ENCODE peak calls at places on chromosomes 13 and 19, in ten cellular contexts. One of them, this sample, is unnamed.

GRCh38 chr13:21541980-21542379 is 62.0 kb downstream of the MICU2 start:
- DNase-seq in activated gamma-delta T cell treated with Interleukin-2 at 50 U/mL for 16 hours: no peak
- DNase-seq in upper lobe of left lung: no peak
- DNase-seq in stimulated activated CD8-positive, alpha-beta memory T cell treated with anti-CD3 and anti-CD28 coated beads, Interleukin-12 subunit alpha, Interleukin-12 subunit beta, amount 100 ng/mL, for 4 hours: no peak
- DNase-seq in activated T-helper 1 cell treated with anti-CD3 and anti-CD28 coated beads, Interleukin-2, amount 50 U/mL, for 16 hours: no peak
- DNase-seq in effector memory CD4-positive, alpha-beta T cell: no peak
- DNase-seq in activated naive CD8-positive, alpha-beta T cell treated with anti-CD3 and anti-CD28 coated beads, Interleukin-2, amount 10 ng/mL, durations not matched to agents 7 days and 5 days: no peak
- DNase-seq in activated T-cell treated with anti-CD3 and anti-CD28 coated beads, Interleukin-2, amount 50 U/mL, for 48 hours: no peak
- DNase-seq in fibroblast of mammary gland: no peak
- DNase-seq in stimulated activated CD4-positive, alpha-beta T cell treated with anti-CD3 and anti-CD28 coated beads, Interleukin-1b, Interleukin-23, amount 100 ng/mL, for 4 hours: no peak
- DNase-seq in this sample: no peak

GRCh38 chr13:52353116-52353718 is 52.8 kb downstream of the THSD1 start:
- DNase-seq in activated gamma-delta T cell treated with Interleukin-2 at 50 U/mL for 16 hours: no peak
- DNase-seq in upper lobe of left lung: no peak
- DNase-seq in stimulated activated CD8-positive, alpha-beta memory T cell treated with anti-CD3 and anti-CD28 coated beads, Interleukin-12 subunit alpha, Interleukin-12 subunit beta, amount 100 ng/mL, for 4 hours: no peak
- DNase-seq in activated T-helper 1 cell treated with anti-CD3 and anti-CD28 coated beads, Interleukin-2, amount 50 U/mL, for 16 hours: no peak
- DNase-seq in effector memory CD4-positive, alpha-beta T cell: no peak
- DNase-seq in activated naive CD8-positive, alpha-beta T cell treated with anti-CD3 and anti-CD28 coated beads, Interleukin-2, amount 10 ng/mL, durations not matched to agents 7 days and 5 days: no peak
- DNase-seq in activated T-cell treated with anti-CD3 and anti-CD28 coated beads, Interleukin-2, amount 50 U/mL, for 48 hours: no peak
- DNase-seq in fibroblast of mammary gland: peak
- DNase-seq in stimulated activated CD4-positive, alpha-beta T cell treated with anti-CD3 and anti-CD28 coated beads, Interleukin-1b, Interleukin-23, amount 100 ng/mL, for 4 hours: no peak
- DNase-seq in this sample: no peak

GRCh38 chr13:92802776-92803175 is 423.8 kb upstream of the GPC6 start:
- DNase-seq in activated gamma-delta T cell treated with Interleukin-2 at 50 U/mL for 16 hours: no peak
- DNase-seq in upper lobe of left lung: no peak
- DNase-seq in stimulated activated CD8-positive, alpha-beta memory T cell treated with anti-CD3 and anti-CD28 coated beads, Interleukin-12 subunit alpha, Interleukin-12 subunit beta, amount 100 ng/mL, for 4 hours: no peak
- DNase-seq in activated T-helper 1 cell treated with anti-CD3 and anti-CD28 coated beads, Interleukin-2, amount 50 U/mL, for 16 hours: no peak
- DNase-seq in effector memory CD4-positive, alpha-beta T cell: no peak
- DNase-seq in activated naive CD8-positive, alpha-beta T cell treated with anti-CD3 and anti-CD28 coated beads, Interleukin-2, amount 10 ng/mL, durations not matched to agents 7 days and 5 days: no peak
- DNase-seq in activated T-cell treated with anti-CD3 and anti-CD28 coated beads, Interleukin-2, amount 50 U/mL, for 48 hours: no peak
- DNase-seq in fibroblast of mammary gland: no peak
- DNase-seq in stimulated activated CD4-positive, alpha-beta T cell treated with anti-CD3 and anti-CD28 coated beads, Interleukin-1b, Interleukin-23, amount 100 ng/mL, for 4 hours: no peak
- DNase-seq in this sample: no peak

GRCh38 chr13:51590966-51591627 is 6.8 kb downstream of the WDFY2 start:
- DNase-seq in activated gamma-delta T cell treated with Interleukin-2 at 50 U/mL for 16 hours: no peak
- DNase-seq in upper lobe of left lung: no peak
- DNase-seq in stimulated activated CD8-positive, alpha-beta memory T cell treated with anti-CD3 and anti-CD28 coated beads, Interleukin-12 subunit alpha, Interleukin-12 subunit beta, amount 100 ng/mL, for 4 hours: no peak
- DNase-seq in activated T-helper 1 cell treated with anti-CD3 and anti-CD28 coated beads, Interleukin-2, amount 50 U/mL, for 16 hours: no peak
- DNase-seq in effector memory CD4-positive, alpha-beta T cell: no peak
- DNase-seq in activated naive CD8-positive, alpha-beta T cell treated with anti-CD3 and anti-CD28 coated beads, Interleukin-2, amount 10 ng/mL, durations not matched to agents 7 days and 5 days: no peak
- DNase-seq in activated T-cell treated with anti-CD3 and anti-CD28 coated beads, Interleukin-2, amount 50 U/mL, for 48 hours: no peak
- DNase-seq in fibroblast of mammary gland: peak
- DNase-seq in stimulated activated CD4-positive, alpha-beta T cell treated with anti-CD3 and anti-CD28 coated beads, Interleukin-1b, Interleukin-23, amount 100 ng/mL, for 4 hours: no peak
- DNase-seq in this sample: peak

GRCh38 chr13:34507630-34508029 is 434.4 kb upstream of the NBEA start:
- DNase-seq in activated gamma-delta T cell treated with Interleukin-2 at 50 U/mL for 16 hours: no peak
- DNase-seq in upper lobe of left lung: no peak
- DNase-seq in stimulated activated CD8-positive, alpha-beta memory T cell treated with anti-CD3 and anti-CD28 coated beads, Interleukin-12 subunit alpha, Interleukin-12 subunit beta, amount 100 ng/mL, for 4 hours: no peak
- DNase-seq in activated T-helper 1 cell treated with anti-CD3 and anti-CD28 coated beads, Interleukin-2, amount 50 U/mL, for 16 hours: no peak
- DNase-seq in effector memory CD4-positive, alpha-beta T cell: no peak
- DNase-seq in activated naive CD8-positive, alpha-beta T cell treated with anti-CD3 and anti-CD28 coated beads, Interleukin-2, amount 10 ng/mL, durations not matched to agents 7 days and 5 days: no peak
- DNase-seq in activated T-cell treated with anti-CD3 and anti-CD28 coated beads, Interleukin-2, amount 50 U/mL, for 48 hours: no peak
- DNase-seq in fibroblast of mammary gland: no peak
- DNase-seq in stimulated activated CD4-positive, alpha-beta T cell treated with anti-CD3 and anti-CD28 coated beads, Interleukin-1b, Interleukin-23, amount 100 ng/mL, for 4 hours: no peak
- DNase-seq in this sample: no peak

GRCh38 chr13:110155072-110155471 is 151.9 kb downstream of the COL4A1 start:
- DNase-seq in activated gamma-delta T cell treated with Interleukin-2 at 50 U/mL for 16 hours: no peak
- DNase-seq in upper lobe of left lung: peak
- DNase-seq in stimulated activated CD8-positive, alpha-beta memory T cell treated with anti-CD3 and anti-CD28 coated beads, Interleukin-12 subunit alpha, Interleukin-12 subunit beta, amount 100 ng/mL, for 4 hours: no peak
- DNase-seq in activated T-helper 1 cell treated with anti-CD3 and anti-CD28 coated beads, Interleukin-2, amount 50 U/mL, for 16 hours: no peak
- DNase-seq in effector memory CD4-positive, alpha-beta T cell: no peak
- DNase-seq in activated naive CD8-positive, alpha-beta T cell treated with anti-CD3 and anti-CD28 coated beads, Interleukin-2, amount 10 ng/mL, durations not matched to agents 7 days and 5 days: no peak
- DNase-seq in activated T-cell treated with anti-CD3 and anti-CD28 coated beads, Interleukin-2, amount 50 U/mL, for 48 hours: no peak
- DNase-seq in fibroblast of mammary gland: no peak
- DNase-seq in stimulated activated CD4-positive, alpha-beta T cell treated with anti-CD3 and anti-CD28 coated beads, Interleukin-1b, Interleukin-23, amount 100 ng/mL, for 4 hours: no peak
- DNase-seq in this sample: no peak

GRCh38 chr19:2337329-2337707 is 8.8 kb downstream of the SPPL2B start:
- DNase-seq in activated gamma-delta T cell treated with Interleukin-2 at 50 U/mL for 16 hours: no peak
- DNase-seq in upper lobe of left lung: peak
- DNase-seq in stimulated activated CD8-positive, alpha-beta memory T cell treated with anti-CD3 and anti-CD28 coated beads, Interleukin-12 subunit alpha, Interleukin-12 subunit beta, amount 100 ng/mL, for 4 hours: no peak
- DNase-seq in activated T-helper 1 cell treated with anti-CD3 and anti-CD28 coated beads, Interleukin-2, amount 50 U/mL, for 16 hours: no peak
- DNase-seq in effector memory CD4-positive, alpha-beta T cell: no peak
- DNase-seq in activated naive CD8-positive, alpha-beta T cell treated with anti-CD3 and anti-CD28 coated beads, Interleukin-2, amount 10 ng/mL, durations not matched to agents 7 days and 5 days: no peak
- DNase-seq in activated T-cell treated with anti-CD3 and anti-CD28 coated beads, Interleukin-2, amount 50 U/mL, for 48 hours: no peak
- DNase-seq in fibroblast of mammary gland: peak
- DNase-seq in stimulated activated CD4-positive, alpha-beta T cell treated with anti-CD3 and anti-CD28 coated beads, Interleukin-1b, Interleukin-23, amount 100 ng/mL, for 4 hours: no peak
- DNase-seq in this sample: peak

GRCh38 chr19:50896591-50897190 is 14.5 kb downstream of the KLK4 start:
- DNase-seq in activated gamma-delta T cell treated with Interleukin-2 at 50 U/mL for 16 hours: no peak
- DNase-seq in upper lobe of left lung: no peak
- DNase-seq in stimulated activated CD8-positive, alpha-beta memory T cell treated with anti-CD3 and anti-CD28 coated beads, Interleukin-12 subunit alpha, Interleukin-12 subunit beta, amount 100 ng/mL, for 4 hours: no peak
- DNase-seq in activated T-helper 1 cell treated with anti-CD3 and anti-CD28 coated beads, Interleukin-2, amount 50 U/mL, for 16 hours: no peak
- DNase-seq in effector memory CD4-positive, alpha-beta T cell: no peak
- DNase-seq in activated naive CD8-positive, alpha-beta T cell treated with anti-CD3 and anti-CD28 coated beads, Interleukin-2, amount 10 ng/mL, durations not matched to agents 7 days and 5 days: no peak
- DNase-seq in activated T-cell treated with anti-CD3 and anti-CD28 coated beads, Interleukin-2, amount 50 U/mL, for 48 hours: no peak
- DNase-seq in fibroblast of mammary gland: peak
- DNase-seq in stimulated activated CD4-positive, alpha-beta T cell treated with anti-CD3 and anti-CD28 coated beads, Interleukin-1b, Interleukin-23, amount 100 ng/mL, for 4 hours: no peak
- DNase-seq in this sample: peak

GRCh38 chr19:30267332-30267731 is 104.9 kb upstream of the ZNF536 start:
- DNase-seq in activated gamma-delta T cell treated with Interleukin-2 at 50 U/mL for 16 hours: no peak
- DNase-seq in upper lobe of left lung: no peak
- DNase-seq in stimulated activated CD8-positive, alpha-beta memory T cell treated with anti-CD3 and anti-CD28 coated beads, Interleukin-12 subunit alpha, Interleukin-12 subunit beta, amount 100 ng/mL, for 4 hours: no peak
- DNase-seq in activated T-helper 1 cell treated with anti-CD3 and anti-CD28 coated beads, Interleukin-2, amount 50 U/mL, for 16 hours: no peak
- DNase-seq in effector memory CD4-positive, alpha-beta T cell: no peak
- DNase-seq in activated naive CD8-positive, alpha-beta T cell treated with anti-CD3 and anti-CD28 coated beads, Interleukin-2, amount 10 ng/mL, durations not matched to agents 7 days and 5 days: no peak
- DNase-seq in activated T-cell treated with anti-CD3 and anti-CD28 coated beads, Interleukin-2, amount 50 U/mL, for 48 hours: no peak
- DNase-seq in fibroblast of mammary gland: no peak
- DNase-seq in stimulated activated CD4-positive, alpha-beta T cell treated with anti-CD3 and anti-CD28 coated beads, Interleukin-1b, Interleukin-23, amount 100 ng/mL, for 4 hours: no peak
- DNase-seq in this sample: no peak

GRCh38 chr19:37877147-37877546 is 29.2 kb downstream of the WDR87 start:
- DNase-seq in activated gamma-delta T cell treated with Interleukin-2 at 50 U/mL for 16 hours: no peak
- DNase-seq in upper lobe of left lung: no peak
- DNase-seq in stimulated activated CD8-positive, alpha-beta memory T cell treated with anti-CD3 and anti-CD28 coated beads, Interleukin-12 subunit alpha, Interleukin-12 subunit beta, amount 100 ng/mL, for 4 hours: no peak
- DNase-seq in activated T-helper 1 cell treated with anti-CD3 and anti-CD28 coated beads, Interleukin-2, amount 50 U/mL, for 16 hours: no peak
- DNase-seq in effector memory CD4-positive, alpha-beta T cell: no peak
- DNase-seq in activated naive CD8-positive, alpha-beta T cell treated with anti-CD3 and anti-CD28 coated beads, Interleukin-2, amount 10 ng/mL, durations not matched to agents 7 days and 5 days: no peak
- DNase-seq in activated T-cell treated with anti-CD3 and anti-CD28 coated beads, Interleukin-2, amount 50 U/mL, for 48 hours: no peak
- DNase-seq in fibroblast of mammary gland: no peak
- DNase-seq in stimulated activated CD4-positive, alpha-beta T cell treated with anti-CD3 and anti-CD28 coated beads, Interleukin-1b, Interleukin-23, amount 100 ng/mL, for 4 hours: no peak
- DNase-seq in this sample: no peak

GRCh38 chr19:48186541-48186991 is 16.1 kb downstream of the ZSWIM9 start:
- DNase-seq in activated gamma-delta T cell treated with Interleukin-2 at 50 U/mL for 16 hours: no peak
- DNase-seq in upper lobe of left lung: no peak
- DNase-seq in stimulated activated CD8-positive, alpha-beta memory T cell treated with anti-CD3 and anti-CD28 coated beads, Interleukin-12 subunit alpha, Interleukin-12 subunit beta, amount 100 ng/mL, for 4 hours: no peak
- DNase-seq in activated T-helper 1 cell treated with anti-CD3 and anti-CD28 coated beads, Interleukin-2, amount 50 U/mL, for 16 hours: no peak
- DNase-seq in effector memory CD4-positive, alpha-beta T cell: no peak
- DNase-seq in activated naive CD8-positive, alpha-beta T cell treated with anti-CD3 and anti-CD28 coated beads, Interleukin-2, amount 10 ng/mL, durations not matched to agents 7 days and 5 days: no peak
- DNase-seq in activated T-cell treated with anti-CD3 and anti-CD28 coated beads, Interleukin-2, amount 50 U/mL, for 48 hours: no peak
- DNase-seq in fibroblast of mammary gland: no peak
- DNase-seq in stimulated activated CD4-positive, alpha-beta T cell treated with anti-CD3 and anti-CD28 coated beads, Interleukin-1b, Interleukin-23, amount 100 ng/mL, for 4 hours: no peak
- DNase-seq in this sample: no peak

GRCh38 chr19:1171755-1172352 is 2.2 kb downstream of the SBNO2 start:
- DNase-seq in activated gamma-delta T cell treated with Interleukin-2 at 50 U/mL for 16 hours: no peak
- DNase-seq in upper lobe of left lung: peak
- DNase-seq in stimulated activated CD8-positive, alpha-beta memory T cell treated with anti-CD3 and anti-CD28 coated beads, Interleukin-12 subunit alpha, Interleukin-12 subunit beta, amount 100 ng/mL, for 4 hours: no peak
- DNase-seq in activated T-helper 1 cell treated with anti-CD3 and anti-CD28 coated beads, Interleukin-2, amount 50 U/mL, for 16 hours: no peak
- DNase-seq in effector memory CD4-positive, alpha-beta T cell: no peak
- DNase-seq in activated naive CD8-positive, alpha-beta T cell treated with anti-CD3 and anti-CD28 coated beads, Interleukin-2, amount 10 ng/mL, durations not matched to agents 7 days and 5 days: no peak
- DNase-seq in activated T-cell treated with anti-CD3 and anti-CD28 coated beads, Interleukin-2, amount 50 U/mL, for 48 hours: no peak
- DNase-seq in fibroblast of mammary gland: no peak
- DNase-seq in stimulated activated CD4-positive, alpha-beta T cell treated with anti-CD3 and anti-CD28 coated beads, Interleukin-1b, Interleukin-23, amount 100 ng/mL, for 4 hours: no peak
- DNase-seq in this sample: no peak

GRCh38 chr13:30045916-30046704 is 195.7 kb upstream of the UBL3 start:
- DNase-seq in activated gamma-delta T cell treated with Interleukin-2 at 50 U/mL for 16 hours: no peak
- DNase-seq in upper lobe of left lung: no peak
- DNase-seq in stimulated activated CD8-positive, alpha-beta memory T cell treated with anti-CD3 and anti-CD28 coated beads, Interleukin-12 subunit alpha, Interleukin-12 subunit beta, amount 100 ng/mL, for 4 hours: no peak
- DNase-seq in activated T-helper 1 cell treated with anti-CD3 and anti-CD28 coated beads, Interleukin-2, amount 50 U/mL, for 16 hours: no peak
- DNase-seq in effector memory CD4-positive, alpha-beta T cell: no peak
- DNase-seq in activated naive CD8-positive, alpha-beta T cell treated with anti-CD3 and anti-CD28 coated beads, Interleukin-2, amount 10 ng/mL, durations not matched to agents 7 days and 5 days: no peak
- DNase-seq in activated T-cell treated with anti-CD3 and anti-CD28 coated beads, Interleukin-2, amount 50 U/mL, for 48 hours: no peak
- DNase-seq in fibroblast of mammary gland: peak
- DNase-seq in stimulated activated CD4-positive, alpha-beta T cell treated with anti-CD3 and anti-CD28 coated beads, Interleukin-1b, Interleukin-23, amount 100 ng/mL, for 4 hours: no peak
- DNase-seq in this sample: no peak

GRCh38 chr19:4449826-4450075 is 7.8 kb downstream of the UBXN6 start:
- DNase-seq in activated gamma-delta T cell treated with Interleukin-2 at 50 U/mL for 16 hours: no peak
- DNase-seq in upper lobe of left lung: no peak
- DNase-seq in stimulated activated CD8-positive, alpha-beta memory T cell treated with anti-CD3 and anti-CD28 coated beads, Interleukin-12 subunit alpha, Interleukin-12 subunit beta, amount 100 ng/mL, for 4 hours: no peak
- DNase-seq in activated T-helper 1 cell treated with anti-CD3 and anti-CD28 coated beads, Interleukin-2, amount 50 U/mL, for 16 hours: no peak
- DNase-seq in effector memory CD4-positive, alpha-beta T cell: no peak
- DNase-seq in activated naive CD8-positive, alpha-beta T cell treated with anti-CD3 and anti-CD28 coated beads, Interleukin-2, amount 10 ng/mL, durations not matched to agents 7 days and 5 days: no peak
- DNase-seq in activated T-cell treated with anti-CD3 and anti-CD28 coated beads, Interleukin-2, amount 50 U/mL, for 48 hours: no peak
- DNase-seq in fibroblast of mammary gland: no peak
- DNase-seq in stimulated activated CD4-positive, alpha-beta T cell treated with anti-CD3 and anti-CD28 coated beads, Interleukin-1b, Interleukin-23, amount 100 ng/mL, for 4 hours: no peak
- DNase-seq in this sample: no peak

GRCh38 chr19:3423183-3423829 is 56.9 kb downstream of the NFIC start:
- DNase-seq in activated gamma-delta T cell treated with Interleukin-2 at 50 U/mL for 16 hours: no peak
- DNase-seq in upper lobe of left lung: peak
- DNase-seq in stimulated activated CD8-positive, alpha-beta memory T cell treated with anti-CD3 and anti-CD28 coated beads, Interleukin-12 subunit alpha, Interleukin-12 subunit beta, amount 100 ng/mL, for 4 hours: no peak
- DNase-seq in activated T-helper 1 cell treated with anti-CD3 and anti-CD28 coated beads, Interleukin-2, amount 50 U/mL, for 16 hours: no peak
- DNase-seq in effector memory CD4-positive, alpha-beta T cell: no peak
- DNase-seq in activated naive CD8-positive, alpha-beta T cell treated with anti-CD3 and anti-CD28 coated beads, Interleukin-2, amount 10 ng/mL, durations not matched to agents 7 days and 5 days: no peak
- DNase-seq in activated T-cell treated with anti-CD3 and anti-CD28 coated beads, Interleukin-2, amount 50 U/mL, for 48 hours: no peak
- DNase-seq in fibroblast of mammary gland: peak
- DNase-seq in stimulated activated CD4-positive, alpha-beta T cell treated with anti-CD3 and anti-CD28 coated beads, Interleukin-1b, Interleukin-23, amount 100 ng/mL, for 4 hours: no peak
- DNase-seq in this sample: peak

GRCh38 chr13:52158629-52159158 is 703 bp downstream of the NEK3 start:
- DNase-seq in activated gamma-delta T cell treated with Interleukin-2 at 50 U/mL for 16 hours: no peak
- DNase-seq in upper lobe of left lung: no peak
- DNase-seq in stimulated activated CD8-positive, alpha-beta memory T cell treated with anti-CD3 and anti-CD28 coated beads, Interleukin-12 subunit alpha, Interleukin-12 subunit beta, amount 100 ng/mL, for 4 hours: no peak
- DNase-seq in activated T-helper 1 cell treated with anti-CD3 and anti-CD28 coated beads, Interleukin-2, amount 50 U/mL, for 16 hours: no peak
- DNase-seq in effector memory CD4-positive, alpha-beta T cell: no peak
- DNase-seq in activated naive CD8-positive, alpha-beta T cell treated with anti-CD3 and anti-CD28 coated beads, Interleukin-2, amount 10 ng/mL, durations not matched to agents 7 days and 5 days: no peak
- DNase-seq in activated T-cell treated with anti-CD3 and anti-CD28 coated beads, Interleukin-2, amount 50 U/mL, for 48 hours: no peak
- DNase-seq in fibroblast of mammary gland: peak
- DNase-seq in stimulated activated CD4-positive, alpha-beta T cell treated with anti-CD3 and anti-CD28 coated beads, Interleukin-1b, Interleukin-23, amount 100 ng/mL, for 4 hours: no peak
- DNase-seq in this sample: peak

GRCh38 chr13:59458908-59459579 is 704.7 kb downstream of the DIAPH3 start:
- DNase-seq in activated gamma-delta T cell treated with Interleukin-2 at 50 U/mL for 16 hours: no peak
- DNase-seq in upper lobe of left lung: no peak
- DNase-seq in stimulated activated CD8-positive, alpha-beta memory T cell treated with anti-CD3 and anti-CD28 coated beads, Interleukin-12 subunit alpha, Interleukin-12 subunit beta, amount 100 ng/mL, for 4 hours: no peak
- DNase-seq in activated T-helper 1 cell treated with anti-CD3 and anti-CD28 coated beads, Interleukin-2, amount 50 U/mL, for 16 hours: no peak
- DNase-seq in effector memory CD4-positive, alpha-beta T cell: no peak
- DNase-seq in activated naive CD8-positive, alpha-beta T cell treated with anti-CD3 and anti-CD28 coated beads, Interleukin-2, amount 10 ng/mL, durations not matched to agents 7 days and 5 days: no peak
- DNase-seq in activated T-cell treated with anti-CD3 and anti-CD28 coated beads, Interleukin-2, amount 50 U/mL, for 48 hours: no peak
- DNase-seq in fibroblast of mammary gland: peak
- DNase-seq in stimulated activated CD4-positive, alpha-beta T cell treated with anti-CD3 and anti-CD28 coated beads, Interleukin-1b, Interleukin-23, amount 100 ng/mL, for 4 hours: no peak
- DNase-seq in this sample: peak

GRCh38 chr13:44837250-44837649 is 152.0 kb downstream of the NUFIP1 start:
- DNase-seq in activated gamma-delta T cell treated with Interleukin-2 at 50 U/mL for 16 hours: no peak
- DNase-seq in upper lobe of left lung: no peak
- DNase-seq in stimulated activated CD8-positive, alpha-beta memory T cell treated with anti-CD3 and anti-CD28 coated beads, Interleukin-12 subunit alpha, Interleukin-12 subunit beta, amount 100 ng/mL, for 4 hours: no peak
- DNase-seq in activated T-helper 1 cell treated with anti-CD3 and anti-CD28 coated beads, Interleukin-2, amount 50 U/mL, for 16 hours: no peak
- DNase-seq in effector memory CD4-positive, alpha-beta T cell: no peak
- DNase-seq in activated naive CD8-positive, alpha-beta T cell treated with anti-CD3 and anti-CD28 coated beads, Interleukin-2, amount 10 ng/mL, durations not matched to agents 7 days and 5 days: no peak
- DNase-seq in activated T-cell treated with anti-CD3 and anti-CD28 coated beads, Interleukin-2, amount 50 U/mL, for 48 hours: no peak
- DNase-seq in fibroblast of mammary gland: peak
- DNase-seq in stimulated activated CD4-positive, alpha-beta T cell treated with anti-CD3 and anti-CD28 coated beads, Interleukin-1b, Interleukin-23, amount 100 ng/mL, for 4 hours: no peak
- DNase-seq in this sample: peak